ENCODE peak calls at places on chromosome 12, in four cellular contexts. U is BJ, H is PC-3, R is psoas muscle. K is an unnamed sample.

GRCh38 chr12:91677556-91677955 is 468.1 kb downstream of the BTG1 start:
- DNase-seq in U (no peak), H (no peak), R (no peak), K (no peak)

GRCh38 chr12:92175961-92176360 is 30.3 kb upstream of the BTG1 start:
- DNase-seq in U (no peak), H (no peak), R (no peak), K (no peak)

GRCh38 chr12:29073631-29074239 is 75.3 kb upstream of the FAR2 start:
- DNase-seq in U (no peak), H (peak), R (no peak), K (no peak)

GRCh38 chr12:98653866-98654493 is 8.9 kb downstream of the APAF1 start:
- DNase-seq in U (no peak), H (peak), R (no peak), K (no peak)

GRCh38 chr12:117085318-117085947 is 13.8 kb downstream of the TESC start:
- DNase-seq in U (no peak), H (no peak), R (no peak), K (no peak)

GRCh38 chr12:53993397-53994267 is 6.3 kb upstream of the HOXC9 start:
- DNase-seq in U (no peak), H (no peak), R (no peak), K (no peak)

GRCh38 chr12:131132118-131132892 is 178.6 kb downstream of the ADGRD1 start:
- DNase-seq in U (no peak), H (peak), R (peak), K (peak)

GRCh38 chr12:111942557-111942956 is 70.4 kb downstream of the TMEM116 start:
- DNase-seq in U (peak), H (peak), R (no peak), K (no peak)

GRCh38 chr12:40224439-40225291 is at the start of gene LRRK2:
- DNase-seq in U (peak), H (no peak), R (peak), K (peak)

GRCh38 chr12:25759752-25760151 is 198.7 kb upstream of the RASSF8 start:
- DNase-seq in U (no peak), H (no peak), R (no peak), K (no peak)

GRCh38 chr12:132405742-132406251 is 76.4 kb upstream of the GALNT9 start:
- DNase-seq in U (no peak), H (no peak), R (peak), K (no peak)

GRCh38 chr12:3366451-3367155 is 124.4 kb upstream of the PRMT8 start:
- DNase-seq in U (no peak), H (no peak), R (no peak), K (peak)
- H3K4me3 ChIP-seq in U (no peak), H (peak), R (peak), K (peak)

GRCh38 chr12:113092478-113093408 is 36.2 kb downstream of the DTX1 start:
- DNase-seq in U (no peak), H (peak), R (peak), K (no peak)
- TF ChIP-seq CTCF in U (no peak), H (no peak), R (no peak), K (no peak)

GRCh38 chr12:107091989-107092641 is 1.2 kb downstream of the CRY1 start:
- DNase-seq in U (peak), H (peak), R (no peak), K (no peak)
- H3K4me3 ChIP-seq in U (peak), H (peak), R (peak), K (peak)

DNA sequence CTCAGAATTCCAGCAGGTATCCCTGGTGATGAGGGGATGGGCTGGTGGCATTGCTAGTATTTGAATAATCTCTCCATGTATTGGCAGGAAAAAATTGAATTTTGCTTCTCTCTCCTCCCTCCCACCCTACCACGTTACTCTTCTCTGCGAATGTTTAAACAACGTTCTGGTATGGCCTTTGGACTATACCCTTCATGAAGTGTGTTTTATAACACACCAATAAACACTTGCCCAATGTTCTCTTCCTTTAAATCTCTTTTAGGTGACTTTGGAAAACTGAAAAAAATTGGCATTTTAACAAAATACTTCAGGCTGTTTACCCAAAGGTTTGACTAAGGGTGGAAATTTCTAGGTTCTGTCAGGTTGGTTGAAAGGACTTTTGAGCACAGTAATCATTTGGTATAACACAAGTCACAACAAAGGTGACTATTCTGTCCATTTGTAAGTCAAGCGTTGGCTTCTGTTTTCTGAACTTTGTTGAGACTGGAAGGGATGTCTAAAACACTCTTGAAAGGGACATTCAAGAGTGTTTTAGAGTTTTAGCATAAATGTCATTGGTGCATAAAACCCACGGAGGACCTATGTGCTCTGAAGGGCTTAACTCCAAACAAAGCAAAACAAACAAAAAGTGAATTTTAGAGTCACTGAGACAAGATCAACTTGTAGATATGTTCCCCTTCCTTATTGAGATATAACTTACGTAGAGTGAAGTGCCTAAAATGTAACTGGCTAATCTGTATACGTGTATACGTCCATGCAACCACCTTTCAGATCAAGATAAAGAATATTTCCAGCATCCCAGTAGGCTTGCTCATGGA is 446.9 kb downstream of the AEBP2 start:
- DNase-seq in U (no peak), H (no peak), R (no peak), K (no peak)
- TF ChIP-seq CTCF in U (no peak), H (no peak), R (no peak), K (no peak)

GRCh38 chr12:93879476-93880376 is 202.6 kb downstream of the CRADD start:
- DNase-seq in U (peak), H (no peak), R (no peak), K (no peak)
- H3K4me3 ChIP-seq in U (no peak), H (no peak), R (no peak), K (no peak)

DNA sequence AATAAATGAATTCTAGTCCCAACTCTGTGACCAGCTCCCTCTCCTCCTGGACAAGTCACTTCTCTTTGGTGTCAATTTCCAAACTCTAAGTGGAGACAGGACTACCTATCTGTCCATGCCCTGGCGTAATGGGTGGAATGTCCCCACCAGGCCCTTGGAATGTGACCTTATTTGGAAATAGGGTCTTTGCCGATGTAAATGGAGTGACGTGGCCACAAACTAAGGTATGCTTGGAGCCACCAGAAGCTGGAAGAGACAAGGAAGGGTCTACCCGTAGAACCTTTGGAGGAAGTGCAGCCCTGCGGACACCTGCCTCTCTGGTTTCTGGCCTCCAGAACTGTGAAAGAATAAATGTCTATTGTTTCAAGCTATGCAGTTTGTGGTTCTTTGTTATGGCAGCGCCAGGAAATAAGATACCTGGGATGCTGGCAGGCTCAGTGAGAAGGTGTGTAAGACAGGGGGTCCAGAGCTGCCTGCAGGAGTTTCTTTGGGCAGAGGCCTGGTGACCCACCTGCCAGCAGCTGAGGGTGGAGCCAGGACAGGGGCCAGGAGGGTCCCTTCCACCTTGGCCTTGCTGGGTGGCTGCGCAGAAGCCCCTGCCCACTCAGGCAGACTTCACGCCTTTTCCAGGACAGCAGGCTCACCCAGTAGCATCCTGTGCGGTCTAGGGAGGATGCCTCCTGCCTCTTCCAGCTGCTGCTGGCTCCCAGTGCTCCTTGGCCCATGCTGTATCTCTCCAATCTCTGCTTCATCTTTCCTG is 45.8 kb downstream of the ARL6IP4 start:
- DNase-seq in U (no peak), H (no peak), R (no peak), K (no peak)
- TF ChIP-seq CTCF in U (no peak), H (no peak), R (no peak), K (no peak)